ENCODE peak calls at places on chromosomes 12 and 14, in eight cellular contexts. D is NCI-H460, O is NCI-H2081, V is RWPE1, H is Kasumi-1, B is kidney tubule cell, F is NCI-H82, Y is tibial nerve. Q is an unnamed sample.

GRCh38 chr12:3533703-3534386 is 42.8 kb downstream of the PRMT8 start:
- DNase-seq in D (no peak), O (peak; percentile 57), H (no peak), F (peak; percentile 54), Y (no peak), B (peak; percentile 27), V (no peak), Q (peak; percentile 69)

GRCh38 chr14:98269533-98269932 is 1002.5 kb downstream of the BCL11B start:
- DNase-seq in V (peak; percentile 18), Y (no peak), O (no peak), F (no peak), H (no peak), B (no peak), D (no peak), Q (no peak)

GRCh38 chr12:116196752-116197718 is 80.5 kb downstream of the MED13L start:
- DNase-seq in O (no peak), B (no peak), H (no peak), Y (no peak), V (no peak), D (no peak), F (peak; percentile 86), Q (no peak)

GRCh38 chr12:109760930-109761630 is 47.5 kb downstream of the FAM222A start:
- DNase-seq in D (no peak), F (no peak), H (no peak), V (no peak), Y (no peak), B (no peak), O (no peak), Q (no peak)

GRCh38 chr14:90521121-90521929 is 124.5 kb downstream of the CALM1 start:
- DNase-seq in V (no peak), H (no peak), Y (no peak), F (peak; percentile 63), O (peak; percentile 42), D (no peak), B (no peak), Q (no peak)

GRCh38 chr12:80517655-80518054 is 73.6 kb downstream of the PTPRQ start:
- DNase-seq in Y (no peak), F (no peak), B (no peak), D (no peak), O (no peak), H (no peak), V (no peak), Q (no peak)

GRCh38 chr14:55122441-55122986 is 6.5 kb upstream of the LGALS3 start:
- DNase-seq in F (no peak), H (no peak), B (peak; percentile 30), Y (no peak), V (peak; percentile 50), O (no peak), D (no peak), Q (peak; percentile 69)

GRCh38 chr12:104426926-104427546 is 29.7 kb upstream of the CHST11 start:
- DNase-seq in Y (no peak), H (no peak), B (peak; percentile 83), O (no peak), D (no peak), V (no peak), F (peak; percentile 7), Q (no peak)

GRCh38 chr14:65054471-65055085 is 47.7 kb downstream of the MAX start:
- DNase-seq in V (no peak), D (no peak), Y (no peak), H (peak; percentile 88), O (no peak), B (no peak), F (no peak), Q (no peak)

GRCh38 chr12:43210437-43211197 is 341.4 kb downstream of the ADAMTS20 start:
- DNase-seq in V (no peak), D (no peak), Y (no peak), B (peak; percentile 69), O (no peak), F (no peak), H (peak; percentile 33), Q (no peak)

Q was measured in prostate gland.